ENCODE peak calls at places on chromosomes 11 and 22, in five cellular contexts. S is HepG2, Q is SK-N-SH, M is K562, B is GM12878. J is an unnamed sample.

GRCh38 chr11:61797263-61797944 is 4.7 kb downstream of the FEN1 start:
- DNase-seq in Q (peak; percentile 71), B (peak; percentile 52), M (peak; percentile 64), S (peak; percentile 78), J (peak; percentile 62)

GRCh38 chr11:110373061-110373702 is 56.6 kb upstream of the FDX1 start:
- DNase-seq in B (peak; percentile 92), Q (no peak), S (no peak), M (no peak), J (no peak)

GRCh38 chr11:30789270-30789669 is 203.1 kb upstream of the MPPED2 start:
- DNase-seq in S (no peak), B (no peak), M (no peak), Q (no peak), J (no peak)

GRCh38 chr11:120185678-120186407 is 25.0 kb upstream of the OAF start:
- DNase-seq in B (no peak), M (no peak), S (no peak), Q (peak; percentile 53), J (no peak)

GRCh38 chr11:16226245-16226644 is 130.1 kb downstream of the SOX6 start:
- DNase-seq in B (no peak), Q (peak; percentile 3), S (peak; percentile 56), M (peak; percentile 11), J (no peak)

GRCh38 chr22:22893891-22894739 is 6.5 kb downstream of the IGLL5 start:
- DNase-seq in B (no peak), M (peak; percentile 65), S (no peak), Q (no peak), J (no peak)

GRCh38 chr11:125358254-125358840 is 137.7 kb downstream of the FEZ1 start:
- DNase-seq in M (no peak), Q (no peak), B (no peak), S (no peak), J (no peak)

GRCh38 chr11:83612891-83613766 is 327.0 kb upstream of the CCDC90B start:
- DNase-seq in B (peak; percentile 74), Q (peak; percentile 19), S (no peak), M (no peak), J (no peak)

GRCh38 chr22:39677967-39678366 is 107.4 kb downstream of the CACNA1I start:
- DNase-seq in Q (no peak), M (no peak), S (no peak), B (no peak), J (no peak)

GRCh38 chr11:125091247-125091876 is 20.1 kb downstream of the TMEM218 start:
- DNase-seq in B (no peak), S (peak; percentile 47), Q (peak; percentile 90), M (peak; percentile 72), J (peak; percentile 81)

GRCh38 chr11:19929147-19929546 is 216.5 kb downstream of the NAV2 start:
- DNase-seq in M (no peak), Q (no peak), B (no peak), S (no peak), J (no peak)

GRCh38 chr11:17298302-17298701 is 21.8 kb downstream of the NUCB2 start:
- DNase-seq in B (no peak), Q (no peak), M (no peak), S (no peak), J (no peak)

GRCh38 chr22:38267086-38267485 is 5.7 kb downstream of the TMEM184B start:
- DNase-seq in M (peak; percentile 60), Q (no peak), S (no peak), B (no peak), J (no peak)

GRCh38 chr11:62487698-62488551 is 58.7 kb downstream of the AHNAK start:
- DNase-seq in B (no peak), M (no peak), S (no peak), Q (no peak), J (no peak)

GRCh38 chr22:17945851-17946690 is 78.3 kb downstream of the MICAL3 start:
- DNase-seq in B (no peak), M (no peak), Q (no peak), S (no peak), J (no peak)

GRCh38 chr11:36073411-36074203 is 129.7 kb downstream of the LDLRAD3 start:
- DNase-seq in Q (peak; percentile 69), B (no peak), M (no peak), S (no peak), J (no peak)

GRCh38 chr22:19350947-19351346 is 59.4 kb upstream of the CLTCL1 start:
- DNase-seq in M (peak; percentile 11), S (no peak), Q (no peak), B (no peak), J (no peak)

GRCh38 chr22:39471421-39472141 is 14.8 kb downstream of the MGAT3 start:
- DNase-seq in B (peak; percentile 83), Q (no peak), S (no peak), M (peak; percentile 47), J (no peak)

GRCh38 chr22:17907731-17908051 is 116.7 kb downstream of the MICAL3 start:
- DNase-seq in S (no peak), Q (no peak), B (no peak), M (no peak), J (no peak)

DNA sequence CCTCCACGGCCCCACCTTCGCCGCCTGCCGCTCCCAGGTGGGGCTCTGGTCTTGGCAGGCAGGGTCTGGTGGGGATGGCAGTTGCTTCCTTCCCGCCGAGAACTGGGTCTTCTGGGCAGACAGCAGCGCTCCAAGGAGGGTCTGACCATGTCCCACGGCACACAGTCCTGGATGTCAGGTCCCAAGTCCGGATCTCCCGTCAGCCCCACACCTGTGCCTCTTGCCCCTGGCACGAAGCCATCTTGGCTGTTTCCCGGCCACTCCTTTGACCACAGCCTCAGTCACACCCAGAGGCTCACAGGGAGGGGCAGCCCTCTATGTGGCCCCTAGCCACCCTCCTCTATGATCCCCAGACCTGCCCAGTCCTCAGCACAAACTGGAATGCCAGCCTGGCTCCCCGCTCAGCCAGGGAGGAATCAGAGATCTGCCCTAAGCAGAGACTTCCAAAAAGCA is 14.3 kb downstream of the MUC5B start:
- DNase-seq in Q (no peak), M (no peak), S (no peak), B (no peak), J (no peak)
- TF ChIP-seq FOXM1 in Q (no peak), M (no peak), S (no peak), B (no peak), J (no peak)

DNA sequence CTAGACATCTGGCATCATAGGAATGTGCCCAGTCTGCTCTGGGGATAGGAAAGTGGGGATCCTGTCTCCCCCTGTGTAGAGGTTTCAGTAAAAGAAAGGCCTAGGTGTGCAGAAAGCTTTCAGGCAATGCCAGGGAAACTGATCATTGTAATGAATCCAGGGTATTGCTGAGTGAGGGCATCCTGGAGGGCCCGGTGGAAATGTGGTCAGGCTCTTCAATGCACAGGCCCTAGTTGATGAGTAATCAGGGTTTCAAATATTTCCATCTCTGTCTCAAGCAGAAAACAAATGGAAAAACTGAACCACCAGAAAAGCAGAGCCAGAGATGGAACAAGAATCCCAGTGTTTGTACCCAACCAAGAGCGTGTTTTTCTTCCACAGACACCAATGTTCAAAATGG is 2.0 kb downstream of the CD3E start:
- DNase-seq in B (no peak), M (no peak), Q (no peak), S (no peak), J (no peak)
- TF ChIP-seq FOXM1 in B (no peak), M (no peak), Q (no peak), S (no peak), J (no peak)

GRCh38 chr11:69910519-69911309 is 91.5 kb upstream of the FGF3 start:
- DNase-seq in B (no peak), Q (no peak), S (no peak), M (no peak), J (no peak)
- TF ChIP-seq FOXM1 in B (no peak), Q (no peak), S (no peak), M (no peak), J (no peak)

GRCh38 chr11:64344721-64345120 is 4.7 kb downstream of the CCDC88B start:
- DNase-seq in S (no peak), B (no peak), Q (no peak), M (no peak), J (no peak)

GRCh38 chr11:64341851-64342791 is 2.1 kb downstream of the CCDC88B start:
- DNase-seq in M (peak; percentile 97), B (no peak), Q (peak; percentile 56), S (peak; percentile 63), J (peak; percentile 91)

GRCh38 chr11:64342869-64343739 is 3.1 kb downstream of the CCDC88B start:
- DNase-seq in B (no peak), Q (peak; percentile 68), S (no peak), M (no peak), J (no peak)

GRCh38 chr11:64344160-64344559 is 4.2 kb downstream of the CCDC88B start:
- DNase-seq in B (no peak), Q (no peak), M (no peak), S (no peak), J (no peak)

GRCh38 chr11:64343740-64344133 is 3.7 kb downstream of the CCDC88B start:
- DNase-seq in M (peak; percentile 58), Q (peak; percentile 79), S (no peak), B (no peak), J (no peak)
- TF ChIP-seq FOXM1 in M (no peak), Q (no peak), S (no peak), B (no peak), J (no peak)

DNA sequence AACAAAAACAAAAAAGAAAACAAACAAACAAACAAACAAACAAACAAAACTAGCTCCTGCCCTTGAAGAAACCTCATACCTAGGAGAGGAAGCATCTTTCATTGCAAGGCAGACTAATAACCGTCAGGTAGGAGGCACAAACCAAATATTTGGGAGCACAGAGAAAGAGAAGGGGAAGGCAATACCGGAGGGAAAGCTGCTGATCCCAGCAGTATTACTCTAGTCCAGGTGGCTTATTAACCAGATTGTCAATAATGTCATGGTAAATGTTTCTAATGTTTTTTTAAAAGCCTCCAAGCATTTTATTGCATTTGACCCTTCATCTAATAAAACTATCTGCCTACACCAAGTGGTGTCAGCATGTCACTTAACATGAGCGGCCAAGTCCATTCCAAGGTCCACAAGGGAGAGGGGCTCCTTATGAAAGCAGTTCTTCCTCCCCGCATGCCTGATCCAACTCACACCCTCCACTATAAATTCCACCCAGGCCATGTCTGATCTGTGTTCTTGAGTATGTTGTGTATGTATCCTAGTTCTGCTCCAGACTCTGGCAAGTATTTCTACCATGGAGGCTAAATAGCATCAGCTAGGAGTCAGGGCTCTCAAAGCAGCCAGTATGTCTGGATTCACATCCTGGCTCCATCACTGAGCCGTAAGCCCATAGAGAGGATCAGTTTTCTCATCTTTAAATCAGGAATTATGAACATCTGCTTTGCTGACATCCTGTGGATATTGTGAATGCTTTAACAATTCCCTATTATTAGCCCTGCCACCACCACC is 208.1 kb upstream of the TENM4 start:
- DNase-seq in B (no peak), M (no peak), Q (no peak), S (no peak), J (no peak)
- TF ChIP-seq FOXM1 in B (no peak), M (no peak), Q (no peak), S (no peak), J (no peak)

J was measured in HEK293T.